ENCODE peak calls at places on chromosomes 13 and 19, in ten cellular contexts. N, H, Y, V, B, Z, A, U, O and J are unnamed samples. For H3K27me3, the result is how much of the 10 kb centered on the place peaks cover.

GRCh38 chr19:5054551-5055456 is 85.9 kb downstream of the KDM4B start:
- DNase-seq in A (no peak), O (no peak), V (no peak), N (no peak), H (peak), B (no peak), U (no peak), Z (no peak), Y (no peak), J (no peak)

GRCh38 chr13:34025746-34026145 is 207.8 kb downstream of the RFC3 start:
- DNase-seq in B (no peak), N (peak), O (peak), V (no peak), H (no peak), U (peak), Y (no peak), Z (peak), A (no peak), J (peak)

GRCh38 chr19:13153627-13154240 is 3.5 kb downstream of the IER2 start:
- DNase-seq in Z (peak), B (peak), U (peak), H (peak), N (no peak), Y (no peak), O (no peak), A (peak), V (peak), J (no peak)

GRCh38 chr19:45934551-45935230 is 20.1 kb upstream of the NANOS2 start:
- DNase-seq in V (no peak), Y (no peak), N (no peak), O (no peak), U (no peak), Z (no peak), B (no peak), A (no peak), H (peak), J (no peak)

GRCh38 chr19:51433092-51433491 is 15.7 kb upstream of the SIGLEC10 start:
- DNase-seq in V (no peak), B (no peak), Y (no peak), N (no peak), H (no peak), O (no peak), Z (no peak), U (no peak), A (no peak), J (no peak)

GRCh38 chr13:39040206-39040605 is 1.9 kb downstream of the NHLRC3 start:
- DNase-seq in H (no peak), A (no peak), N (no peak), O (no peak), U (no peak), V (no peak), B (no peak), Y (no peak), Z (no peak), J (no peak)

GRCh38 chr19:21463449-21464105 is 41.8 kb upstream of the ZNF429 start:
- DNase-seq in U (peak), Y (no peak), B (no peak), Z (peak), H (peak), O (no peak), V (peak), A (peak), N (no peak), J (no peak)

GRCh38 chr19:47407417-47407774 is 11.9 kb downstream of the MEIS3 start:
- DNase-seq in N (no peak), V (no peak), B (no peak), Y (no peak), A (no peak), H (no peak), O (no peak), Z (no peak), U (no peak), J (no peak)

GRCh38 chr13:85368686-85369085 is 430.5 kb downstream of the SLITRK6 start:
- DNase-seq in V (no peak), B (no peak), U (no peak), H (no peak), O (no peak), Y (no peak), Z (no peak), N (no peak), A (no peak), J (no peak)

GRCh38 chr13:102907016-102907756 is 61.4 kb downstream of the ERCC5 start:
- DNase-seq in O (no peak), N (no peak), Y (no peak), V (no peak), B (no peak), A (no peak), U (no peak), Z (no peak), H (no peak), J (no peak)

GRCh38 chr13:51629711-51630575 is 45.7 kb downstream of the WDFY2 start:
- DNase-seq in B (no peak), Y (no peak), Z (no peak), O (no peak), N (no peak), A (no peak), H (no peak), V (no peak), U (no peak), J (no peak)

GRCh38 chr19:34323433-34324204 is 41.4 kb upstream of the GPI start:
- DNase-seq in A (no peak), Y (no peak), H (no peak), V (no peak), Z (no peak), O (no peak), U (no peak), B (peak), N (no peak), J (no peak)

GRCh38 chr13:72782717-72783116 is 784 bp downstream of the PIBF1 start:
- DNase-seq in O (peak), A (no peak), V (no peak), Z (no peak), Y (no peak), U (peak), N (peak), H (no peak), B (no peak), J (no peak)

GRCh38 chr19:33661336-33661735 is 39.6 kb downstream of the CHST8 start:
- DNase-seq in V (no peak), B (no peak), Y (no peak), U (no peak), A (no peak), H (no peak), O (no peak), N (no peak), Z (no peak), J (no peak)

GRCh38 chr19:16051254-16052025 is 24.9 kb upstream of the TPM4 start:
- DNase-seq in A (no peak), H (no peak), B (no peak), V (no peak), U (no peak), Z (no peak), N (no peak), O (no peak), Y (no peak), J (no peak)

GRCh38 chr13:99895428-99895998 is 76.1 kb downstream of the ZIC5 start:
- DNase-seq in Y (no peak), N (no peak), H (no peak), B (no peak), O (no peak), V (no peak), Z (no peak), A (no peak), U (no peak), J (no peak)

GRCh38 chr19:35205733-35206323 is 22.7 kb downstream of the FAM187B start:
- DNase-seq in U (no peak), N (no peak), O (no peak), V (no peak), Z (no peak), B (no peak), A (no peak), Y (no peak), H (no peak), J (no peak)

GRCh38 chr19:2112516-2113320 is 16.0 kb downstream of the IZUMO4 start:
- DNase-seq in O (no peak), N (no peak), B (no peak), Y (no peak), A (no peak), Z (no peak), H (no peak), V (no peak), U (no peak), J (no peak)

GRCh38 chr19:15418112-15418587 is 638 bp downstream of the AKAP8L start:
- DNase-seq in H (no peak), N (no peak), A (peak), V (no peak), U (no peak), Z (peak), Y (no peak), O (peak), B (peak), J (no peak)

GRCh38 chr13:47418206-47418920 is 521.5 kb upstream of the HTR2A start:
- DNase-seq in Z (no peak), O (no peak), V (no peak), A (no peak), U (no peak), B (no peak), H (no peak), N (no peak), Y (no peak), J (no peak)

GRCh38 chr19:46791944-46792343 is 3.5 kb upstream of the SLC1A5 start:
- DNase-seq in N (no peak), Y (no peak), A (no peak), H (no peak), O (no peak), B (no peak), V (no peak), Z (no peak), U (no peak), J (no peak)

GRCh38 chr19:29273000-29273691 is 60.2 kb upstream of the UQCRFS1 start:
- DNase-seq in U (no peak), V (no peak), Y (no peak), A (no peak), B (peak), Z (no peak), N (no peak), H (no peak), O (no peak), J (no peak)

GRCh38 chr13:20231839-20232555 is at the start of gene GJB6:
- DNase-seq in Y (no peak), Z (no peak), A (no peak), B (no peak), O (no peak), H (no peak), N (no peak), U (no peak), V (no peak), J (no peak)
- H3K27me3 ChIP-seq in Y (under half), Z (under half), A (under half), B (under half), O (under half), H (half or more), N (half or more), U (half or more), V (under half), J (under half)

DNA sequence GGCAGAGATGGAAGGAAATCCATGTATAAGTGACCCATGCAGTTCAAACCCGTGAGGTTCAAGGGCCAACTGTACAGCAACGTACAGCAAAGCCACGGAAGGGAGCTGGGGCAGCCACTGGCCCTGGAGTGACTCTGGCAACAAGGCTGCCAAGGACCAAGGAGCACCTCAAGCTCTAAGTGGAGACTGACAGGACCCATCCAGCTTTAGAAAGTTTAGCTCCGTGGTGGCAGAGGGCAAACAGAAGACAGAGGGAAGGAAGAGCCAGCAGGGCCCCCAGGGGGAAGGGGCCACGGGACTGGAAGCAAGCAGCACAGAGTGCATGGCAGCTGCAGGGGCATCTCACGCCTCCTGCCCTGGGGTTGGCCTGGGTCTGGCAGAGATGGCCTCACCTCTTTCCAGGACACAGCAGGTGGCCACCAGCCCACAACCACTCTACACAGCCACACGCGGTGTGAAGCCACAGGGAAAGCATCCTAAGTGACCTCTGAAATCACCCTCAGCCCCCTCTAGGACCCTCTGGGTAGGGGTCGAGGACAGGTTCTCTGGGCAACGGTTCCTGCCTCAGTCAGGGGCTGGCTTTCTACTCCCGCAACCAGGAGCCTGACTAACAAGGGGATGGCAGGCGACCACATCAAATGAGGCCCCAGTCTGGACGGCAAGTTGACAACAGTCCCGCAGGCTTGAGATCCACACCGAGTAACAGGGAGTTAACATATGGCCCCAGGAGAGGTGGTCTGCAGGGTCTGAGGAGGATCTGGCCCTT is 3.8 kb downstream of the MIER2 start:
- DNase-seq in B (peak), H (no peak), Z (no peak), N (no peak), V (no peak), O (no peak), Y (no peak), U (no peak), A (no peak), J (no peak)
- H3K4me3 ChIP-seq in B (no peak), H (peak), Z (no peak), N (no peak), V (no peak), O (no peak), Y (no peak), U (no peak), A (no peak), J (no peak)

GRCh38 chr19:17775245-17775927 is 19.6 kb upstream of the B3GNT3 start:
- DNase-seq in Y (no peak), B (no peak), N (peak), Z (no peak), A (no peak), O (peak), U (no peak), H (no peak), V (no peak), J (no peak)
- TF ChIP-seq CTCF in Y (peak), B (no peak), N (peak), Z (peak), A (no peak), O (peak), U (peak), H (no peak), V (peak), J (peak)

DNA sequence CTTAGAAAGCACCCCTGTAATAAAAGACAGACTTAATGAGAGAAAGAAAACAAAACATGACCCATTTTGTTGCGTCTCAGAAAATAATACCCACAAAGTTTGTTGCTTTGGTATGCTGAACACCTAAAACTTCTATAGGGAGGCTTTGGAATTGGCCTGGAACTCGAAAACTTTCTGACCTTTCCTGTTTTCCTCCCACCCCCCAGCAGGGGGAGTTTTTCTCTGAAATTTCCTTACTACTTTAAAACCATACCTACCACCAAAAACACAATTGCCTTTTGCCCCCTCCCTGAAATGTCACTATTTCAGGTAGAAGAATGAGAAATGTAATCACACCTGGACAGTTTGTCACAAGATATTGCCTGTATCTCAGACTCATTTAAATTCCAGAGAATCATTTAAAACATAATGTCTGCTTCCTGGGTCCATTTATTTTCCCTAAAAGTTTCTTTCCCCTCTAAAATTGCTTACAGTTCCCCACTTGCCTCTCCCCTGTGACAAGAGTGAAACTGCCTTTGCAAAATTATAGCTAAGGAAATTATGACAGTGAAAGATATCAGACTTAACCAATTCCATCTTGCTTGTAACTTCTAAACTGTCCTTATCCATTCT is 2700.2 kb downstream of the PCDH9 start:
- DNase-seq in A (no peak), U (no peak), N (no peak), Z (no peak), V (no peak), O (no peak), Y (no peak), H (no peak), B (no peak), J (no peak)
- H3K27me3 ChIP-seq in A (under half), U (under half), N (under half), Z (under half), V (under half), O (under half), Y (under half), H (under half), B (under half), J (under half)

GRCh38 chr13:59494560-59494970 is 669.2 kb downstream of the DIAPH3 start:
- DNase-seq in N (peak), Z (peak), O (peak), H (no peak), V (no peak), U (peak), A (no peak), Y (no peak), B (peak), J (peak)
- H3K4me3 ChIP-seq in N (no peak), Z (no peak), O (no peak), H (no peak), V (no peak), U (no peak), A (no peak), Y (no peak), B (no peak), J (no peak)

GRCh38 chr13:50537029-50537428 is 306.5 kb downstream of the DLEU7 start:
- DNase-seq in A (no peak), B (no peak), O (no peak), U (no peak), Z (no peak), Y (no peak), N (no peak), H (no peak), V (no peak), J (no peak)

GRCh38 chr13:50529154-50529882 is 314.2 kb downstream of the DLEU7 start:
- DNase-seq in O (peak), Y (no peak), U (peak), V (peak), N (peak), Z (peak), H (peak), A (peak), B (peak), J (no peak)

GRCh38 chr13:50535050-50535449 is 308.4 kb downstream of the DLEU7 start:
- DNase-seq in O (no peak), N (no peak), U (no peak), A (no peak), Y (no peak), V (no peak), B (no peak), H (no peak), Z (no peak), J (no peak)

GRCh38 chr13:50527612-50528509 is 315.6 kb downstream of the DLEU7 start:
- DNase-seq in N (no peak), Z (no peak), H (no peak), O (no peak), A (no peak), V (no peak), U (no peak), B (no peak), Y (no peak), J (no peak)

GRCh38 chr13:50531917-50532899 is 311.3 kb downstream of the DLEU7 start:
- DNase-seq in V (no peak), B (no peak), H (no peak), U (no peak), A (no peak), Z (no peak), N (peak), O (peak), Y (no peak), J (no peak)
- TF ChIP-seq CTCF in V (peak), B (no peak), H (peak), U (peak), A (no peak), Z (peak), N (peak), O (peak), Y (peak), J (peak)

DNA sequence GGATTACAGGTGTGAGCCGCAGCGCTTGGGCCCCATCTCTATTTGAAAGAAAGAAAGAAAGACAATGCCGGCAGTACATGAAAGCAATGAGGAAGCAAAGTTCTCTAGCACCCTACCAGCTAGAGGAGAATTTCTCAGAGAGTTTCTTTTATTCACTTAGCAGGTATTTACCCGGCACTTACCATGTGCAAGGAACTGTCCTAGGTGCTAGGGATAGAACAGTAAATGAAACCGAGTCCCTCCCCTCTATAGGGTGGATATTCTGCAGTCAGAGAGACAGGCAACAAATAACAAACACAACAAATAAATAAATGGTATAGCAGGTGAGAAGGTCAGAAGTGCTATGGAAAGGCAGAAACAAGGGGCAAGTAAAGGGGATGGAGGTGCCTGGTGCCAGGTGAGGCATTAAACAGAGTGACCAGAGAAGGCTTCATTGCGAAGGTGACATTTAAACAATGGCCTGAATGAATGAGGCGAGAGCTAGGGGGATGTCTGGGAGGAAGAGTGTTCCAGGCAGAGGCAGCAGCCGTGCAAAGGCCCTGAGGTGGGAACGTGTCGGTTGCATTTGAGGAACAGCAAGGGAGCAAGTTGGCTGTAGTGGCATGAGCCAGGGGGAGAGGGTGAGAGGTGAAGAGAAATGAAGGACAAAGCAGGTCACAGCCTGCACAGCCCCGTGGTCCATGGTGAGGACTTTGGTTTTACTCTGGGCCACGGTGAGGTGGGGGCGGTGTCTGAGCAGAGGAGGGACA is 10.8 kb upstream of the MYH14 start:
- DNase-seq in H (no peak), B (no peak), V (no peak), O (no peak), Z (no peak), A (no peak), Y (no peak), N (no peak), U (no peak), J (no peak)
- H3K27me3 ChIP-seq in H (under half), B (under half), V (under half), O (under half), Z (under half), A (under half), Y (under half), N (under half), U (under half), J (under half)

DNA sequence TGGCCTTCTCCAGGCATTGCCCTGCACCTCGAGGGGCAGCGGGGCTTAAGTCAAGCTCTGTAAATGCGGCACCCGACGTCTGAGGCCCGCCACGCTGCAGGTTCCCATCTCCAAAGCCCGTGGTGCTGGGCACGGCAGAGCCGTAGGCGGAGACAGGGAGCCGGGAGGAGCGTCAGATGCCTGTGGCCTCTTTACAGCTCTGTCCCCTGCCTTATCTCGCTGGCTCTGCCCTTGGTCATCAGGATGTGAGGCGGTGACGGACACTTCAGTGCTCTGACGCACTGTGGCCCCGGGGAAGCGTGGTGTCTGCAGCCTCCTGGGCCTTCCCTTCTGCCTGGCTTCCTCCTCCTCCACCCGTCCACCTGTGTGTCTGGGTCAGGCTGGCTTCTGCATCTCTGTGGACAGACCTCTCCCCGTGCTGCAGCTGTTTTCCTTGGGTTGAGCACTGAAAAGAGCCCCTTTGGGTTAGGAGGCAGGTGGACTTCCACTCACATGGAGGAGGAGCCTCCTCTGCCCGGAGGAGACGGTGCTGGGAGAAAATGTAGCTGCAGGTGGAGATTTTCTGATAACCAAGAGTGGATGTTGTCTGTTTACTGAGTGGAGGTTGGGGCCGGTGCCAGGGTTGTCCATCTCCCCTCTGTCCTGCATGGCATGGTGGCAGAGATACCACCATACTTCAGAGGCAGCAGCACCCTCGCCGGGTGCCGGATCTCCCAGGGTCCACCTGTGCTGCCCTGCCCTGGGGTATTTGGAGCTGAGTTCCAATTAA is 14.6 kb downstream of the MCF2L start:
- DNase-seq in Y (no peak), U (no peak), H (no peak), V (no peak), N (no peak), B (no peak), Z (peak), O (no peak), A (no peak), J (no peak)
- H3K4me3 ChIP-seq in Y (no peak), U (no peak), H (peak), V (no peak), N (no peak), B (no peak), Z (no peak), O (no peak), A (no peak), J (no peak)